ENCODE peak calls at places on chromosome X, in six cellular contexts. J is stimulated activated CD4-positive, alpha-beta T cell treated with anti-CD3 and anti-CD28 coated beads, Interleukin-15, amount 100 ng/mL, for 1 hour; F is sciatic nerve; K is HEK293T; R is suprapubic skin; L is cortex of kidney. V is an unnamed sample.
A peak's percentile ranks its signal among the peaks of the same experiment; 100 is the strongest.

GRCh38 chrX:107135076-107135964 is 16.7 kb upstream of the RBM41 start:
- DNase-seq in J (no peak), F (no peak), K (no peak), R (no peak), L (no peak), V (no peak)

GRCh38 chrX:125150231-125150630 is 169.4 kb upstream of the TEX13C start:
- DNase-seq in J (no peak), F (no peak), K (no peak), R (no peak), L (no peak), V (no peak)

GRCh38 chrX:39158801-39159657 is 357.8 kb downstream of the MID1IP1 start:
- DNase-seq in J (no peak), F (no peak), K (no peak), R (no peak), L (no peak), V (no peak)

GRCh38 chrX:70226048-70226447 is 8.4 kb upstream of the AWAT1 start:
- DNase-seq in J (no peak), F (no peak), K (no peak), R (no peak), L (no peak), V (no peak)

GRCh38 chrX:63884821-63885790 is 100.1 kb upstream of the ARHGEF9 start:
- DNase-seq in J (no peak), F (no peak), K (no peak), R (no peak), L (no peak), V (no peak)

GRCh38 chrX:114800719-114801118 is 216.7 kb downstream of the IL13RA2 start:
- DNase-seq in J (no peak), F (no peak), K (no peak), R (no peak), L (no peak), V (no peak)

GRCh38 chrX:136112781-136113180 is 34.6 kb upstream of the FHL1 start:
- DNase-seq in J (no peak), F (no peak), K (no peak), R (no peak), L (no peak), V (no peak)

GRCh38 chrX:51332188-51332942 is at the start of gene NUDT10:
- DNase-seq in J (peak; percentile 7), F (peak; percentile 75), K (peak; percentile 63), R (no peak), L (no peak), V (peak; percentile 25)

GRCh38 chrX:110167952-110168451 is 149.9 kb downstream of the AMMECR1 start:
- DNase-seq in J (peak; percentile 12), F (no peak), K (peak; percentile 80), R (no peak), L (no peak), V (no peak)

GRCh38 chrX:124605518-124605917 is 259.2 kb downstream of the SH2D1A start:
- DNase-seq in J (no peak), F (no peak), K (no peak), R (no peak), L (no peak), V (no peak)

GRCh38 chrX:151714367-151714766 is 1.5 kb upstream of the FATE1 start:
- DNase-seq in J (no peak), F (no peak), K (no peak), R (no peak), L (no peak), V (no peak)

V was measured in activated B cell treated with CpG ODN at 0.5 μM for 24 hours.